ENCODE peak calls at places on chromosomes 5 and 9, in four cellular contexts. T, S, Z and U are unnamed samples. For H3K27me3 and H3K9me3, the result is how much of the 10 kb centered on the place peaks cover.

GRCh38 chr5:14148890-14149671 is 5.9 kb downstream of the TRIO start:
- DNase-seq in T (no peak), S (no peak), Z (no peak), U (no peak)

GRCh38 chr5:173598686-173599085 is 17.8 kb downstream of the BOD1 start:
- DNase-seq in T (peak), S (no peak), Z (no peak), U (no peak)

GRCh38 chr9:124839612-124840299 is 13.5 kb upstream of the WDR38 start:
- DNase-seq in T (peak), S (no peak), Z (no peak), U (peak)

GRCh38 chr5:142934335-142934734 is 164.2 kb downstream of the ARHGAP26 start:
- DNase-seq in T (no peak), S (no peak), Z (no peak), U (no peak)

GRCh38 chr5:170783498-170784247 is at the start of gene GABRP:
- DNase-seq in T (no peak), S (no peak), Z (no peak), U (no peak)

GRCh38 chr5:150514708-150515211 is 6.8 kb downstream of the NDST1 start:
- DNase-seq in T (peak), S (no peak), Z (no peak), U (peak)

GRCh38 chr5:30343707-30344106 is 849.8 kb upstream of the CDH6 start:
- DNase-seq in T (no peak), S (no peak), Z (no peak), U (no peak)

GRCh38 chr5:56481998-56482698 is 249.0 kb upstream of the ANKRD55 start:
- DNase-seq in T (no peak), S (no peak), Z (no peak), U (no peak)

GRCh38 chr5:45696206-45696836 is at the start of gene HCN1:
- DNase-seq in T (peak), S (peak), Z (no peak), U (peak)

GRCh38 chr5:441996-442334 is 1.0 kb upstream of the EXOC3 start:
- DNase-seq in T (no peak), S (no peak), Z (no peak), U (no peak)

GRCh38 chr9:90019596-90019995 is 414.8 kb downstream of the GADD45G start:
- DNase-seq in T (no peak), S (no peak), Z (no peak), U (no peak)

GRCh38 chr5:15003511-15003920 is 131.9 kb upstream of the ANKH start:
- DNase-seq in T (peak), S (no peak), Z (peak), U (peak)

GRCh38 chr5:130720355-130720754 is 444.7 kb downstream of the HINT1 start:
- DNase-seq in T (no peak), S (no peak), Z (no peak), U (no peak)

GRCh38 chr5:163565931-163566608 is 60.7 kb downstream of the MAT2B start:
- DNase-seq in T (peak), S (peak), Z (peak), U (peak)

GRCh38 chr5:139486201-139486600 is 3.6 kb upstream of the STING1 start:
- DNase-seq in T (no peak), S (no peak), Z (no peak), U (peak)

GRCh38 chr5:139488269-139488668 is 5.7 kb upstream of the STING1 start:
- DNase-seq in T (no peak), S (no peak), Z (no peak), U (no peak)

GRCh38 chr5:139481122-139481533 is 1.4 kb downstream of the STING1 start:
- DNase-seq in T (no peak), S (peak), Z (no peak), U (no peak)

GRCh38 chr5:139481580-139482049 is 943 bp downstream of the STING1 start:
- DNase-seq in T (peak), S (peak), Z (no peak), U (peak)

DNA sequence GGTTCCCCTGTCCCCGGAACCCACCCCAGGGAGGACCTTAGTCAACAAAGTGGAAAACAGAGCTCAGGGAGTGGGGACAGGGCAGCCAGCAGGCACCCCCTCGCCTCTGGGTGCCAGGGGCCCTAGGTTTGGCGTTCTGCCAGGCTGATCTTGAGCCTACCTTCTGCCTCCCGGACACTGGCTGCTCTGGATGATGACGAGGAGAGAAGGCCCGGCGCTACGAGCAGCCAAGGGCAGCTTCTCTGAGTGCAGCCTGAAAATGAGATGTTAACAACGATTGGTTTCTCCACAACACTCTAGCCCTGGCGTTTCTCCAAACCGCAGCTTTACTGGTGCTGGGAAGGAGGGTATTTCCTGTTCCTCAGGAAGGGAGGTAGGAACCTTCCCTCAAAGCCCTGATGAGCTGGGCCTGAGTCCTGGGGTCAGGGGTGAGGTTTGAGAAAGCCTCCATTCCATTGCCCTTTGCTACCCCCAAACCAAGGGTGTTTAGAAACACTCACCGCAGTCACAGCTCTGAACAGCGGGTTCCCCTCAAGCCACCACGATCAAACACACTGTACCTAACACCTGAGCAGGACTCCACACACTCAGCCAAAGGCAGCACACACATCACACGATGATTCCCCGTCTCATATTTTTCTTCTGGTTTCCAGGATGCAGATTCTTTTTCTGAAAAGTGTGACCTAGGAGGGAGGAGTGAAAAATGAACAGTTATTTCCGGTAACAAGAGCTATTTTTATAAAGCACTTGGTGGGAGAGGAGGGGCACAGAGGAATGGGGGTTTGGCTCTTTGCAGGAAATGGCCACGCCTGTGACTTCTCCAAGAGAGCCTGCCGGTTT is at the start of gene STING1:
- DNase-seq in T (peak), S (peak), Z (peak), U (peak)
- H3K4me3 ChIP-seq in T (peak), S (peak), Z (peak), U (peak)

GRCh38 chr5:144203750-144204596 is 33.3 kb downstream of the KCTD16 start:
- DNase-seq in T (peak), S (no peak), Z (peak), U (no peak)

GRCh38 chr5:144201578-144201977 is 30.9 kb downstream of the KCTD16 start:
- DNase-seq in T (no peak), S (no peak), Z (no peak), U (no peak)

GRCh38 chr5:144202072-144202471 is 31.4 kb downstream of the KCTD16 start:
- DNase-seq in T (no peak), S (no peak), Z (no peak), U (peak)

GRCh38 chr5:144205141-144205551 is 34.5 kb downstream of the KCTD16 start:
- DNase-seq in T (peak), S (peak), Z (no peak), U (peak)

GRCh38 chr5:144202725-144203124 is 32.1 kb downstream of the KCTD16 start:
- DNase-seq in T (no peak), S (no peak), Z (no peak), U (no peak)
- H3K27me3 ChIP-seq in T (under half), S (under half), Z (under half), U (under half)

DNA sequence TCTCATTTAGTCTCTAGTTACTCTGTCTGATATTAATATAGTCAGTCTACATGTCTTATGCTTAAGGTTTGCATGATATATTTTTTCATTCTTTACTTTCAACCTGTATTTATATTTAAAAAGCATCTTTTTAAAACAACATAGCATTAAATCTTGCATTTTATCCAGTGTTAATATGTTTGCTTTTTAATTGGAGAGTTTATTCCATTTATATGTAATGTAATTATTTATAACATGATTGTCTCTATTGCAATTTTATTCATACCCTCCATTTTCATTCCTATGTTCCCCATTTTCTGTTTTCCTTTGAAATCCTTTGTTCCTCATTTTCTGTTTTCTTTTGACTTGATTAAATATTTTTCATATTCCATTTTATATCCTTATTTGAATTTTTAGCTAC is 13.3 kb downstream of the PCDHB15 start:
- DNase-seq in T (no peak), S (no peak), Z (no peak), U (no peak)
- H3K9me3 ChIP-seq in T (under half), S (under half), Z (half or more), U (half or more)

GRCh38 chr5:149140197-149141002 is 893 bp upstream of the ABLIM3 start:
- DNase-seq in T (peak), S (no peak), Z (no peak), U (no peak)

GRCh38 chr5:149144637-149145036 is 3.3 kb downstream of the ABLIM3 start:
- DNase-seq in T (no peak), S (no peak), Z (no peak), U (no peak)

GRCh38 chr5:149141224-149141956 is at the start of gene ABLIM3:
- DNase-seq in T (peak), S (peak), Z (peak), U (peak)

GRCh38 chr5:149143470-149143869 is 2.2 kb downstream of the ABLIM3 start:
- DNase-seq in T (peak), S (no peak), Z (no peak), U (peak)

DNA sequence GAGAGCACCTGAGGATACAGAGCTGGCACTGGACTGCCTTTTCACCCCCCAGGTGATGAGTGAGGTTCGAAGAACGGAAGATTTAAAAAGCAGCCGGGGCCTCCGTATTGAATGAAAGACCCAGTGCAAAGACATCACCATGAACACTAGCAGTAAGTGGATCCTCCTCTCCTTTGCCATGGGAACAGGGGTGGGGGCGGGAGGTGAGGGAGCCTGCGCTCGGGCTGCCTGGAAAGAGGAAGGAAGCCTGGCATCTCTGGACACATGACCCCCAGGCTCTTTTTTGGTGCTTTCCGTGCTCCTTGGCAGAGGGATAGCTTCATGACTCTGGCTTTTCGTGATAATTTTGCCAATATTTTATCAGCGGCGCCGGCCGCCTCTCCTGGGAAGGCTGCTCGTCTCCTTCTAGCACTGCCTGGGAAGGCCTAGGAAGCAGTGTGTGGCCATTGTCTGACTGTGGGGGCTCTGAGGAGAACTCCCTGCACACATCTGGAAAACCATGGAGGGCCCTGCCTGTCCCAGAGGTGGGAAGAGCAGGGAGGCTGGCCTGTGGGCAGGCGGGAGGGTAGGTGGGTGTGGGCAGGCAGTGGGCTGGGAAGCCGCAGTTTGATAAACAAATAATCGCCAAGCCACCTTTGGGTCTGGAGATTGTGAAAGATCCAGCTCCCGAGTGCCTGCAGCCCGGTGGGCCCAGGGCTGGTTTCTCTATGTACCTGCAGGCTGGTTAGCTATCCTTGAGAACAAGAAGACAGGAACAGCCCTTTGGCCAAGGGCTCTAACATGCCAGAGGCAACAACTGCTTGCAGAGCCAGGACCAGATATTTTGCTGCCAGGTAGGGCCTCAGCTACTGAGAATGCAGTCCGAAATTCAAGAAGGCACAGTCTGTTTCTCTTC is 911 bp downstream of the ABLIM3 start:
- DNase-seq in T (peak), S (no peak), Z (no peak), U (peak)
- H3K4me3 ChIP-seq in T (peak), S (peak), Z (peak), U (peak)

GRCh38 chr5:146793709-146794108 is 84.8 kb downstream of the PPP2R2B start:
- DNase-seq in T (no peak), S (no peak), Z (no peak), U (no peak)
- H3K27me3 ChIP-seq in T (under half), S (under half), Z (under half), U (under half)

DNA sequence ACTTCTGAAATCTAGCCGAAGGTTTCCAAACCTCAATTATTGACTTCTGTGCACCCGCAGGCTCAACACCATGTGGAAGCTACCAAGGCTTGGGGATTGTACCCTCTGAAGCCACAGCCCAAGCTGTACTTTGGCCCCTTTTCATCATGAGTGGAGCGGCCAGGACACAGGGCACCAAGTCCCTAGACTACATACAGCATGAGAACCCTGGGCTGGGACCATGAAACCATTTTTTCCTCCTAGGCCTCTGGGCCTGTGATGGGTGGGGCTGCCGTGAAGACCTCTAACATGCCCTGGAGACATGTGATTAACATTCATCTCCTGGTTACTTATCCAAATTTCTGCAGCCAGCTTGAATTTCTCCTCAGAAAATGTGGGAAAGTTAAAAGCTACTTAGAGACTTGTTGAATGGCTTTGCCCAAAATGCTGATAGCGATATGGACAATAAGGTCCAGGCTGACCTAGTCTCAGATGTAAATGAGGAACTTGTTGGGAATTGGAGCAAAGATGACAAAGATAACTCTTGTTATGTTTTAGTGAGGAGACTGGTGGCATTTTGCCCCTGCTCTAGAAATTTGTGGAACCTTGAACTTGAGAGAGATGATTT is 34.1 kb upstream of the CPLANE1 start:
- DNase-seq in T (no peak), S (no peak), Z (no peak), U (peak)
- H3K9me3 ChIP-seq in T (under half), S (under half), Z (under half), U (under half)

GRCh38 chr5:95725937-95726810 is 5.0 kb upstream of the RHOBTB3 start:
- DNase-seq in T (peak), S (no peak), Z (no peak), U (no peak)
- H3K4me3 ChIP-seq in T (no peak), S (no peak), Z (no peak), U (peak)